ENCODE peak calls at places on chromosomes 4 and X, in five cellular contexts. One of them, this sample, is unnamed.

GRCh38 chr4:87268401-87268800 is 48.0 kb upstream of the KLHL8 start:
- DNase-seq in suprapubic skin: no peak
- DNase-seq in tibial nerve: no peak
- DNase-seq in left lung: no peak
- DNase-seq in AG04450: no peak
- DNase-seq in this sample: no peak

GRCh38 chr4:61440306-61440705 is 240.2 kb downstream of the ADGRL3 start:
- DNase-seq in suprapubic skin: no peak
- DNase-seq in tibial nerve: no peak
- DNase-seq in left lung: no peak
- DNase-seq in AG04450: no peak
- DNase-seq in this sample: no peak

GRCh38 chr4:55617587-55618197 is 18.4 kb downstream of the NMU start:
- DNase-seq in suprapubic skin: no peak
- DNase-seq in tibial nerve: no peak
- DNase-seq in left lung: no peak
- DNase-seq in AG04450: no peak
- DNase-seq in this sample: no peak

GRCh38 chr4:183249854-183250253 is 70.2 kb downstream of the CLDN22 start:
- DNase-seq in suprapubic skin: no peak
- DNase-seq in tibial nerve: no peak
- DNase-seq in left lung: no peak
- DNase-seq in AG04450: no peak
- DNase-seq in this sample: peak

GRCh38 chr4:147418206-147418605 is 62.7 kb upstream of the EDNRA start:
- DNase-seq in suprapubic skin: no peak
- DNase-seq in tibial nerve: no peak
- DNase-seq in left lung: no peak
- DNase-seq in AG04450: no peak
- DNase-seq in this sample: no peak

GRCh38 chr4:3251691-3252479 is 2.9 kb downstream of the MSANTD1 start:
- DNase-seq in suprapubic skin: peak
- DNase-seq in tibial nerve: no peak
- DNase-seq in left lung: no peak
- DNase-seq in AG04450: no peak
- DNase-seq in this sample: no peak

GRCh38 chrX:153697924-153698865 is 10.5 kb downstream of the SLC6A8 start:
- DNase-seq in suprapubic skin: no peak
- DNase-seq in tibial nerve: no peak
- DNase-seq in left lung: no peak
- DNase-seq in AG04450: no peak
- DNase-seq in this sample: no peak

GRCh38 chr4:182175788-182176519 is 67.2 kb upstream of the TENM3 start:
- DNase-seq in suprapubic skin: no peak
- DNase-seq in tibial nerve: no peak
- DNase-seq in left lung: no peak
- DNase-seq in AG04450: no peak
- DNase-seq in this sample: no peak

GRCh38 chr4:70365479-70365878 is 4.9 kb downstream of the SMR3A start:
- DNase-seq in suprapubic skin: no peak
- DNase-seq in tibial nerve: no peak
- DNase-seq in left lung: no peak
- DNase-seq in AG04450: no peak
- DNase-seq in this sample: no peak

GRCh38 chrX:151746502-151746901 is 12.0 kb downstream of the CNGA2 start:
- DNase-seq in suprapubic skin: no peak
- DNase-seq in tibial nerve: no peak
- DNase-seq in left lung: no peak
- DNase-seq in AG04450: no peak
- DNase-seq in this sample: no peak

GRCh38 chr4:157664726-157665125 is 444.2 kb downstream of the GRIA2 start:
- DNase-seq in suprapubic skin: no peak
- DNase-seq in tibial nerve: no peak
- DNase-seq in left lung: no peak
- DNase-seq in AG04450: no peak
- DNase-seq in this sample: peak

GRCh38 chr4:186204103-186204559 is 12.8 kb downstream of the CYP4V2 start:
- DNase-seq in suprapubic skin: peak
- DNase-seq in tibial nerve: no peak
- DNase-seq in left lung: no peak
- DNase-seq in AG04450: no peak
- DNase-seq in this sample: no peak

GRCh38 chr4:186201535-186202230 is 10.3 kb downstream of the CYP4V2 start:
- DNase-seq in suprapubic skin: no peak
- DNase-seq in tibial nerve: no peak
- DNase-seq in left lung: no peak
- DNase-seq in AG04450: no peak
- DNase-seq in this sample: no peak

GRCh38 chr4:186204611-186205144 is 13.3 kb downstream of the CYP4V2 start:
- DNase-seq in suprapubic skin: no peak
- DNase-seq in tibial nerve: no peak
- DNase-seq in left lung: no peak
- DNase-seq in AG04450: no peak
- DNase-seq in this sample: no peak

GRCh38 chr4:186202490-186203140 is 11.2 kb downstream of the CYP4V2 start:
- DNase-seq in suprapubic skin: no peak
- DNase-seq in tibial nerve: no peak
- DNase-seq in left lung: no peak
- DNase-seq in AG04450: no peak
- DNase-seq in this sample: no peak

GRCh38 chr4:186203391-186203802 is 12.0 kb downstream of the CYP4V2 start:
- DNase-seq in suprapubic skin: no peak
- DNase-seq in tibial nerve: no peak
- DNase-seq in left lung: no peak
- DNase-seq in AG04450: no peak
- DNase-seq in this sample: no peak
- H3K4me3 ChIP-seq in suprapubic skin: no peak
- H3K4me3 ChIP-seq in tibial nerve: no peak
- H3K4me3 ChIP-seq in left lung: no peak
- H3K4me3 ChIP-seq in AG04450: no peak
- H3K4me3 ChIP-seq in this sample: no peak

GRCh38 chrX:121333942-121334341 is 286.5 kb downstream of the GLUD2 start:
- DNase-seq in suprapubic skin: no peak
- DNase-seq in tibial nerve: no peak
- DNase-seq in left lung: no peak
- DNase-seq in AG04450: no peak
- DNase-seq in this sample: no peak
- TF ChIP-seq CTCF in suprapubic skin: no peak
- TF ChIP-seq CTCF in tibial nerve: no peak
- TF ChIP-seq CTCF in left lung: no peak
- TF ChIP-seq CTCF in AG04450: no peak
- TF ChIP-seq CTCF in this sample: no peak

DNA sequence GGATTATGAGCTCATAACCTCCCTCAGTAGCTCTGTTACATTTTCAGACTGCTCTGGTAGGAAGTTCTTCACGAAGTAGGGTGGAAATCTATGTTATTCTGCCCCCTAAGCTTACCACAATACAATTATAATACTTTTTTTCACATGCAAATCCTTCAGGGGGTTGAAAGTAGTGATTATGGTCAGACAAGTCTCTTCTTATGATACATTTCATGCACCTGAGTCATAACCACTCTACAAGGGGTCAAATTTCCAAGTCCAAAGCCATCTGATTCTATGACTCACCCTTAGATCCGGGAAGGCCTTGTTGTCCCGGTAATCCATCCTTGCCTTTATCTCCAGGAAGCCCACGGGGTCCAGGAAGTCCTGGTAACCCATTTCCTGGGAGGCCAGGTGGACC is 95.2 kb downstream of the ATG4A start:
- DNase-seq in suprapubic skin: no peak
- DNase-seq in tibial nerve: no peak
- DNase-seq in left lung: no peak
- DNase-seq in AG04450: peak
- DNase-seq in this sample: peak
- H3K4me3 ChIP-seq in suprapubic skin: no peak
- H3K4me3 ChIP-seq in tibial nerve: no peak
- H3K4me3 ChIP-seq in left lung: no peak
- H3K4me3 ChIP-seq in AG04450: no peak
- H3K4me3 ChIP-seq in this sample: no peak

GRCh38 chr4:154329939-154330338 is 161.7 kb downstream of the DCHS2 start:
- DNase-seq in suprapubic skin: peak
- DNase-seq in tibial nerve: no peak
- DNase-seq in left lung: no peak
- DNase-seq in AG04450: no peak
- DNase-seq in this sample: no peak

GRCh38 chr4:154329268-154329858 is 162.2 kb downstream of the DCHS2 start:
- DNase-seq in suprapubic skin: no peak
- DNase-seq in tibial nerve: no peak
- DNase-seq in left lung: no peak
- DNase-seq in AG04450: no peak
- DNase-seq in this sample: peak

GRCh38 chr4:154328030-154328429 is 163.6 kb downstream of the DCHS2 start:
- DNase-seq in suprapubic skin: no peak
- DNase-seq in tibial nerve: no peak
- DNase-seq in left lung: no peak
- DNase-seq in AG04450: no peak
- DNase-seq in this sample: no peak

GRCh38 chr4:154335588-154335987 is 156.0 kb downstream of the DCHS2 start:
- DNase-seq in suprapubic skin: no peak
- DNase-seq in tibial nerve: no peak
- DNase-seq in left lung: no peak
- DNase-seq in AG04450: no peak
- DNase-seq in this sample: no peak

GRCh38 chr4:154332681-154333421 is 158.7 kb downstream of the DCHS2 start:
- DNase-seq in suprapubic skin: peak
- DNase-seq in tibial nerve: no peak
- DNase-seq in left lung: peak
- DNase-seq in AG04450: no peak
- DNase-seq in this sample: no peak
- TF ChIP-seq CTCF in suprapubic skin: no peak
- TF ChIP-seq CTCF in tibial nerve: no peak
- TF ChIP-seq CTCF in left lung: no peak
- TF ChIP-seq CTCF in AG04450: no peak
- TF ChIP-seq CTCF in this sample: no peak

GRCh38 chrX:25005382-25006185 is 10.2 kb downstream of the ARX start:
- DNase-seq in suprapubic skin: no peak
- DNase-seq in tibial nerve: no peak
- DNase-seq in left lung: no peak
- DNase-seq in AG04450: no peak
- DNase-seq in this sample: no peak

GRCh38 chrX:25005034-25005381 is 10.8 kb downstream of the ARX start:
- DNase-seq in suprapubic skin: no peak
- DNase-seq in tibial nerve: no peak
- DNase-seq in left lung: no peak
- DNase-seq in AG04450: no peak
- DNase-seq in this sample: no peak

GRCh38 chrX:25009407-25009806 is 6.4 kb downstream of the ARX start:
- DNase-seq in suprapubic skin: no peak
- DNase-seq in tibial nerve: no peak
- DNase-seq in left lung: no peak
- DNase-seq in AG04450: no peak
- DNase-seq in this sample: no peak

GRCh38 chrX:25006586-25007058 is 9.1 kb downstream of the ARX start:
- DNase-seq in suprapubic skin: no peak
- DNase-seq in tibial nerve: no peak
- DNase-seq in left lung: no peak
- DNase-seq in AG04450: no peak
- DNase-seq in this sample: no peak

DNA sequence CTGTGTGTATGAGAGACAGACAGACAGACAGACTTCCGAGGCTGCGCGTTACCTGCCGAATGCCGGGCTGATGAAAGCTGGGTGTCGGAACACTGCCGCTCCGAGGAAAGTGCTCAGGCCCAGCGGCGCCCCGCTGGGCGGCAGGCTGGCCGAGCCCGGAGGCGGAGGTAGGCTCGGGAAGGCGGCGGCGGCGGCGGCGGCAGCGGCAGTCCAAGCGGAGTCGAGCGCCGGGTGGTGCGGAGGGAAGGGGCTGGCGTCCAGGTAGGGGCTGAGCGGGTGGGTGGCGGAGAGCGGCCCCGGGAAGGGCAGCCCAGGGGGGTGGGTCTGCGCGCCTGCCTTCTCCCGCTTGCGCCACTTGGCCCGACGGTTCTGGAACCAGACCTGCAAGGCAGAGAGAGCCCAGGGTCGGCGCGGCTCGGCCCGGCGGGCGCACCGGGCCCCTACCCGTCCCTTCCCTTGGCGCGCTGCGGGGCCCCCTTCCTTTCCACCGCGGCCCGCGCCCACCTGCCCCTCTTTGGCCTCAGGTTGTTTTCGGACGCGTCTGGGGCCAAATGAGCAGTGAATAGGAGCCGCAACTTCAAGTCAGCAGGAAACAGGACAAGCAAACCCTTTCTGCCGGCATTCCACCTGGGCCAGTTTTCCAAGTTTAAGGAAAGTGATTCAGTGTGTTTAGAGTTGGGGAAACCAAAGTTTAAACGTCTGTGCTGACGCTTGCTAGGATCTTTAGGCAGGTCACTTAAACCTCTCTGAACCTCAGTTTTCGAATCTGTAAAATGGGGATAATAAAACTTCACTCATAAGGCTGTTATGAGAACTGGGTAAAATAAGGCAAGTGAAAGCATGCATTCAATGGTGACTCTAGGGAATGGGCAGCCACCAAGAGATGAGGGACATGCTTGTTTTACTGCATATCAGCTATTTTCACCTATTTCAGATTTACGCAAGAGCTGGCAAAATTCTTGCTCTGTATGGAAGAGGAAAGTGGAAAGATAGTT is 8.4 kb downstream of the ARX start:
- DNase-seq in suprapubic skin: no peak
- DNase-seq in tibial nerve: no peak
- DNase-seq in left lung: no peak
- DNase-seq in AG04450: no peak
- DNase-seq in this sample: no peak
- H3K4me3 ChIP-seq in suprapubic skin: no peak
- H3K4me3 ChIP-seq in tibial nerve: no peak
- H3K4me3 ChIP-seq in left lung: no peak
- H3K4me3 ChIP-seq in AG04450: no peak
- H3K4me3 ChIP-seq in this sample: no peak